ENCODE peak calls at places on chromosomes 1 and 21, in nine cellular contexts. One of them, this sample, is unnamed. For H3K4me1, the result is how much of the 10 kb centered on the place peaks cover.

GRCh38 chr21:45202344-45202743 is 85.4 kb downstream of the POFUT2 start:
- DNase-seq in GM23338: no peak
- DNase-seq in lung: no peak
- DNase-seq in stomach: no peak
- DNase-seq in naive thymus-derived CD4-positive, alpha-beta T cell: no peak
- DNase-seq in A549: no peak
- DNase-seq in transverse colon: no peak
- DNase-seq in small intestine: no peak
- DNase-seq in suprapubic skin: no peak
- DNase-seq in this sample: no peak

GRCh38 chr1:245500546-245500945 is 345.8 kb downstream of the KIF26B start:
- DNase-seq in GM23338: peak
- DNase-seq in lung: no peak
- DNase-seq in stomach: no peak
- DNase-seq in naive thymus-derived CD4-positive, alpha-beta T cell: no peak
- DNase-seq in A549: no peak
- DNase-seq in transverse colon: no peak
- DNase-seq in small intestine: no peak
- DNase-seq in suprapubic skin: no peak
- DNase-seq in this sample: no peak

GRCh38 chr1:20589331-20590312 is 725 bp downstream of the CDA start:
- DNase-seq in GM23338: no peak
- DNase-seq in lung: peak
- DNase-seq in stomach: no peak
- DNase-seq in naive thymus-derived CD4-positive, alpha-beta T cell: no peak
- DNase-seq in A549: no peak
- DNase-seq in transverse colon: no peak
- DNase-seq in small intestine: no peak
- DNase-seq in suprapubic skin: peak
- DNase-seq in this sample: no peak

GRCh38 chr1:62585481-62586155 is 11.7 kb upstream of the ANGPTL3 start:
- DNase-seq in GM23338: peak
- DNase-seq in lung: no peak
- DNase-seq in stomach: no peak
- DNase-seq in naive thymus-derived CD4-positive, alpha-beta T cell: no peak
- DNase-seq in A549: no peak
- DNase-seq in transverse colon: no peak
- DNase-seq in small intestine: no peak
- DNase-seq in suprapubic skin: no peak
- DNase-seq in this sample: no peak

GRCh38 chr1:75129660-75130311 is 4.4 kb upstream of the LHX8 start:
- DNase-seq in GM23338: peak
- DNase-seq in lung: no peak
- DNase-seq in stomach: no peak
- DNase-seq in naive thymus-derived CD4-positive, alpha-beta T cell: no peak
- DNase-seq in A549: no peak
- DNase-seq in transverse colon: no peak
- DNase-seq in small intestine: no peak
- DNase-seq in suprapubic skin: no peak
- DNase-seq in this sample: no peak

GRCh38 chr1:230340778-230341546 is 85.2 kb downstream of the PGBD5 start:
- DNase-seq in GM23338: no peak
- DNase-seq in lung: no peak
- DNase-seq in stomach: no peak
- DNase-seq in naive thymus-derived CD4-positive, alpha-beta T cell: no peak
- DNase-seq in A549: no peak
- DNase-seq in transverse colon: no peak
- DNase-seq in small intestine: no peak
- DNase-seq in suprapubic skin: no peak
- DNase-seq in this sample: no peak

GRCh38 chr1:109815809-109816791 is 52.4 kb upstream of the EPS8L3 start:
- DNase-seq in GM23338: no peak
- DNase-seq in lung: no peak
- DNase-seq in stomach: no peak
- DNase-seq in naive thymus-derived CD4-positive, alpha-beta T cell: no peak
- DNase-seq in A549: no peak
- DNase-seq in transverse colon: peak
- DNase-seq in small intestine: no peak
- DNase-seq in suprapubic skin: no peak
- DNase-seq in this sample: no peak

GRCh38 chr1:11806307-11806936 is 431 bp downstream of the CLCN6 start:
- DNase-seq in GM23338: no peak
- DNase-seq in lung: no peak
- DNase-seq in stomach: no peak
- DNase-seq in naive thymus-derived CD4-positive, alpha-beta T cell: no peak
- DNase-seq in A549: no peak
- DNase-seq in transverse colon: no peak
- DNase-seq in small intestine: peak
- DNase-seq in suprapubic skin: no peak
- DNase-seq in this sample: no peak

GRCh38 chr1:82632164-82632563 is 831.4 kb downstream of the ADGRL2 start:
- DNase-seq in GM23338: no peak
- DNase-seq in lung: no peak
- DNase-seq in stomach: no peak
- DNase-seq in naive thymus-derived CD4-positive, alpha-beta T cell: no peak
- DNase-seq in A549: no peak
- DNase-seq in transverse colon: no peak
- DNase-seq in small intestine: no peak
- DNase-seq in suprapubic skin: no peak
- DNase-seq in this sample: no peak

GRCh38 chr1:172640146-172640545 is 18.8 kb upstream of the FASLG start:
- DNase-seq in GM23338: no peak
- DNase-seq in lung: no peak
- DNase-seq in stomach: no peak
- DNase-seq in naive thymus-derived CD4-positive, alpha-beta T cell: no peak
- DNase-seq in A549: no peak
- DNase-seq in transverse colon: no peak
- DNase-seq in small intestine: no peak
- DNase-seq in suprapubic skin: no peak
- DNase-seq in this sample: no peak

GRCh38 chr1:230891413-230891812 is 23.1 kb upstream of the C1orf198 start:
- DNase-seq in GM23338: no peak
- DNase-seq in lung: no peak
- DNase-seq in stomach: no peak
- DNase-seq in naive thymus-derived CD4-positive, alpha-beta T cell: no peak
- DNase-seq in A549: no peak
- DNase-seq in transverse colon: no peak
- DNase-seq in small intestine: no peak
- DNase-seq in suprapubic skin: no peak
- DNase-seq in this sample: no peak

DNA sequence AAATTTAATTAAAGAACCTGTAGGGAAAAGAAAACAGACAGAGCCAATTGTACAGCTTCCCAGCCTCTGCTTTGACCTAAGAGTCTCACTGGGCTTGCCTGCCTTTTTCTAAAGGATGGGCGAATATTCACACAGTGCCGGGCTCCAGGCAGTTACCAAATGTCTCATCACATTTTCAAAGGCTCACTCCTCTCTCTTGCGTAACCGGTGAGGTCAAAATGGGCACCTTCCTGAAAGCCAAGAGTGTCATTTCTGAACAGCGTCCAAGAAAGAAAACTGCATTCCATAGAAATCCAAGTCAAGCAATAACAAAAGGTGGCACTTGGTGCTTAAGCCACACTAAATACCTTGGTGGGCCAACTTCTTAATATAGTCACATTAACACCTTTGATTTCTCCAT is 714 bp upstream of the PALMD start:
- DNase-seq in GM23338: no peak
- DNase-seq in lung: peak
- DNase-seq in stomach: no peak
- DNase-seq in naive thymus-derived CD4-positive, alpha-beta T cell: no peak
- DNase-seq in A549: peak
- DNase-seq in transverse colon: no peak
- DNase-seq in small intestine: no peak
- DNase-seq in suprapubic skin: peak
- DNase-seq in this sample: no peak
- H3K4me3 ChIP-seq in GM23338: no peak
- H3K4me3 ChIP-seq in lung: no peak
- H3K4me3 ChIP-seq in stomach: peak
- H3K4me3 ChIP-seq in naive thymus-derived CD4-positive, alpha-beta T cell: no peak
- H3K4me3 ChIP-seq in A549: peak
- H3K4me3 ChIP-seq in transverse colon: no peak
- H3K4me3 ChIP-seq in small intestine: no peak
- H3K4me3 ChIP-seq in suprapubic skin: peak
- H3K4me3 ChIP-seq in this sample: no peak

GRCh38 chr1:41704189-41704588 is 214.5 kb downstream of the HIVEP3 start:
- DNase-seq in GM23338: no peak
- DNase-seq in lung: no peak
- DNase-seq in stomach: no peak
- DNase-seq in naive thymus-derived CD4-positive, alpha-beta T cell: no peak
- DNase-seq in A549: no peak
- DNase-seq in transverse colon: no peak
- DNase-seq in small intestine: no peak
- DNase-seq in suprapubic skin: no peak
- DNase-seq in this sample: no peak

GRCh38 chr1:41699861-41700248 is 215.4 kb upstream of the EDN2 start:
- DNase-seq in GM23338: no peak
- DNase-seq in lung: no peak
- DNase-seq in stomach: no peak
- DNase-seq in naive thymus-derived CD4-positive, alpha-beta T cell: no peak
- DNase-seq in A549: no peak
- DNase-seq in transverse colon: no peak
- DNase-seq in small intestine: no peak
- DNase-seq in suprapubic skin: no peak
- DNase-seq in this sample: no peak

GRCh38 chr1:41700581-41700980 is 216.1 kb upstream of the EDN2 start:
- DNase-seq in GM23338: no peak
- DNase-seq in lung: no peak
- DNase-seq in stomach: no peak
- DNase-seq in naive thymus-derived CD4-positive, alpha-beta T cell: no peak
- DNase-seq in A549: no peak
- DNase-seq in transverse colon: no peak
- DNase-seq in small intestine: no peak
- DNase-seq in suprapubic skin: no peak
- DNase-seq in this sample: no peak

GRCh38 chr1:41698916-41699860 is 214.7 kb upstream of the EDN2 start:
- DNase-seq in GM23338: no peak
- DNase-seq in lung: no peak
- DNase-seq in stomach: no peak
- DNase-seq in naive thymus-derived CD4-positive, alpha-beta T cell: no peak
- DNase-seq in A549: no peak
- DNase-seq in transverse colon: peak
- DNase-seq in small intestine: no peak
- DNase-seq in suprapubic skin: no peak
- DNase-seq in this sample: no peak

DNA sequence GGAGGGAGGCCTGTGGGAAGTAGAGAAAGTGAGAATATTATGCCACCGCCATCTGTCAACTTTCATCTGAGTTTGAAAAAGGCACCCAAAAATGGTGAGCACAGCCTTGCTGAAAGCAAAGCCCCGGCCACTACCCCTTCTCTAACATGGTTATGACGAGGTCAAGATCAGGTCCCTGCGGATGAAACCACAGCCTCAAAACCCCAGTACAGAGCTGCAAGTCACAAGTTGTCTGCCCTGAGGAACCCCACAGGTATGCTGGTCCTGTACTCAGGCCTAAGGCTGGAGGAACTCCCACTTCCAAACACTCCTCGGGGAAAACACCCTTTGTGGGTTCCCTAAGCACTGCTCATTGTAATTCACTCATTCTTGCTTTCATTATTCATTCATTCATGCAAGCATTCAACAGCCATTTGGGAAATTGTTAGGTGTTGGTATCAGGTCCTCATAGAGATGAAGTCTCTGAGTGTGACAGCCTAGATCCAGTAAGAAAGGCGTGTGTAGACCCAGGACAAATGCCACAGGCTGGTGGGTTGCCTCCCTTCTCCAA is 216.6 kb upstream of the EDN2 start:
- DNase-seq in GM23338: no peak
- DNase-seq in lung: no peak
- DNase-seq in stomach: no peak
- DNase-seq in naive thymus-derived CD4-positive, alpha-beta T cell: no peak
- DNase-seq in A549: no peak
- DNase-seq in transverse colon: no peak
- DNase-seq in small intestine: no peak
- DNase-seq in suprapubic skin: no peak
- DNase-seq in this sample: no peak
- H3K27ac ChIP-seq in GM23338: no peak
- H3K27ac ChIP-seq in lung: no peak
- H3K27ac ChIP-seq in stomach: no peak
- H3K27ac ChIP-seq in naive thymus-derived CD4-positive, alpha-beta T cell: no peak
- H3K27ac ChIP-seq in A549: no peak
- H3K27ac ChIP-seq in transverse colon: no peak
- H3K27ac ChIP-seq in small intestine: no peak
- H3K27ac ChIP-seq in suprapubic skin: no peak
- H3K27ac ChIP-seq in this sample: no peak

DNA sequence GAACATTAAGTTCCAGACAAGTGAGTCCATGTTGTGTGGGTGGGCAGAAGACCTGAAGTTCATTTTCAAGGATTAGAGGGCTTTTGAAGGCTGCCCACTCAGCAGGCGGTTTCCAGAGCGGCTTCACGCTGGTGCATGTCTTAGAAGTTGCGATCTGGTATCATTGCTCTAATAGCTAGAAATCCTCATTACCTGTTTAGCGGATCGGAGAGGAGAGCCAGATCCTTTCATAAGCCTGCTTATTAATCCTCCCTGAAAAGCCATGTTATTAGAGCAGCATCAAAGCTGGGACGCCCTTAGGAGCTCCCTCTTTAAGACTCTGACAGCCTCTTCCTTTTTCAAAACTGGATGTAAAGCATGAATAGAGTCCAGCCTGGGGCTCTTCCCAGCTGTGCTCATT is 13.8 kb upstream of the CTSE start:
- DNase-seq in GM23338: no peak
- DNase-seq in lung: no peak
- DNase-seq in stomach: no peak
- DNase-seq in naive thymus-derived CD4-positive, alpha-beta T cell: no peak
- DNase-seq in A549: no peak
- DNase-seq in transverse colon: no peak
- DNase-seq in small intestine: no peak
- DNase-seq in suprapubic skin: no peak
- DNase-seq in this sample: no peak
- H3K4me1 ChIP-seq in GM23338: under half
- H3K4me1 ChIP-seq in lung: under half
- H3K4me1 ChIP-seq in stomach: under half
- H3K4me1 ChIP-seq in naive thymus-derived CD4-positive, alpha-beta T cell: under half
- H3K4me1 ChIP-seq in A549: under half
- H3K4me1 ChIP-seq in transverse colon: under half
- H3K4me1 ChIP-seq in small intestine: under half
- H3K4me1 ChIP-seq in suprapubic skin: under half
- H3K4me1 ChIP-seq in this sample: under half

DNA sequence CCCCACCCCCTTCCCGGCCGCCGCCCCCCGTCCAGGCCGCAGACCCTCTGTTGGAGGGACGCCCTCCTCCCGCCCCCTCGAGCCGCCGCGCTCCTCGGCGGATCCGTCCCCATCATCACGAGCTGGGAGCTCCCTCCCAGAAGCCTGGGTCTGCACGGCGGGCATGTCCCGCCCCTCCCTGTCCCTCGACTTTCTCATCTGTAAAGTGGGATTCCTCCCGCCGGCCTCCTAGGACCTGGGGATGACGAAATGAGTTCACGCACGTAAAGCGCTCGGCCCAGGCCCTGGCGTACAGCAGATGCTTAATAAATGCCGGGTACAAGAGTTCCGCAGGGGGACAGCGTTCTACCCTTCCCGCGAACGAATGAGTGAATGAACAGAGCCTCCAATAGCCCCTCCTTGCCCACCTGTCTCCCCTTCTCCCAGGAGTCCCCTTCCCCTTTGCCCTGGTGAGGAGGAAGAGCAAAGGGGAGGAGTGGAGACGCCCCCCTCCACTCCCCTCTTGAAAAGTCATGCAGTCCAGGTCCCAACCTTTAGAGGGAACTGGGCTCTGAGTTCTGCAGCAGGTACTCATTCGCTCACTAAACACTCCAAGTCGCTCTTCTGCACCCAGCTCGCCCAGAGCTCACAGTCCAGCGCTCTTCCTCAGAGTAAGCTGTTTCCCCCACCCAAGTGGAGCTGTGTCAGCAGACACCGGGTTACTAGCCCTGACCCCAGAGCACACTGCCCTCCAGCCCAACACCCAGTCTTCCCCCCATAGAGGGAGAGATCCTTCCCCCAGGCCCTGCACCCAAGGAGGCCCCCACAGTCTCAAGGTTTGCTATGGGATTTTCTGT is 16.8 kb downstream of the RAP1GAP start:
- DNase-seq in GM23338: peak
- DNase-seq in lung: no peak
- DNase-seq in stomach: no peak
- DNase-seq in naive thymus-derived CD4-positive, alpha-beta T cell: no peak
- DNase-seq in A549: no peak
- DNase-seq in transverse colon: no peak
- DNase-seq in small intestine: no peak
- DNase-seq in suprapubic skin: no peak
- DNase-seq in this sample: no peak
- H3K4me3 ChIP-seq in GM23338: peak
- H3K4me3 ChIP-seq in lung: no peak
- H3K4me3 ChIP-seq in stomach: peak
- H3K4me3 ChIP-seq in naive thymus-derived CD4-positive, alpha-beta T cell: no peak
- H3K4me3 ChIP-seq in A549: peak
- H3K4me3 ChIP-seq in transverse colon: peak
- H3K4me3 ChIP-seq in small intestine: no peak
- H3K4me3 ChIP-seq in suprapubic skin: peak
- H3K4me3 ChIP-seq in this sample: no peak